ENCODE peak calls at places on chromosomes 1 and 21, in ten cellular contexts. T is cardiac muscle cell, W is progenitor cell of endocrine pancreas, K is uterus, R is type B pancreatic cell, P is foreskin fibroblast, A is endothelial cell, Y is GM23338, S is GM06990, Z is mesothelial cell of epicardium. U is an unnamed sample.
A peak's percentile ranks its signal among the peaks of the same experiment; 100 is the strongest.

GRCh38 chr1:225772323-225772768 is 5.3 kb upstream of the SRP9 start:
- DNase-seq in A (peak; percentile 88), T (peak; percentile 91), R (peak; percentile 83), P (peak; percentile 93), W (peak; percentile 81), K (peak; percentile 83), Z (peak; percentile 76), Y (peak; percentile 96), S (no peak), U (no peak)

GRCh38 chr1:24424990-24425389 is 9.4 kb downstream of the NIPAL3 start:
- DNase-seq in R (no peak), P (no peak), Z (no peak), K (no peak), T (no peak), A (no peak), S (no peak), Y (no peak), W (no peak), U (no peak)

GRCh38 chr1:162151900-162152829 is 82.7 kb downstream of the NOS1AP start:
- DNase-seq in A (no peak), T (no peak), S (peak; percentile 27), Z (no peak), P (peak; percentile 54), R (no peak), K (no peak), W (no peak), Y (no peak), U (no peak)

GRCh38 chr1:30381266-30381665 is 342.1 kb downstream of the MATN1 start:
- DNase-seq in T (no peak), Y (no peak), S (no peak), W (no peak), Z (no peak), P (no peak), R (no peak), K (no peak), A (no peak), U (no peak)

GRCh38 chr1:218454700-218455282 is 109.7 kb downstream of the TGFB2 start:
- DNase-seq in P (no peak), S (no peak), Y (no peak), A (no peak), R (no peak), Z (no peak), T (no peak), W (no peak), K (no peak), U (no peak)

GRCh38 chr1:238223067-238223640 is 332.4 kb upstream of the ZP4 start:
- DNase-seq in K (no peak), R (no peak), S (no peak), W (no peak), A (no peak), T (no peak), P (no peak), Y (no peak), Z (no peak), U (no peak)

GRCh38 chr1:155175927-155176371 is 2.3 kb downstream of the TRIM46 start:
- DNase-seq in S (no peak), K (peak; percentile 25), W (no peak), Z (no peak), T (no peak), R (no peak), P (no peak), Y (no peak), A (no peak), U (peak; percentile 77)

GRCh38 chr1:156677616-156678596 is 699 bp upstream of the NES start:
- DNase-seq in S (peak; percentile 56), W (no peak), Z (no peak), A (peak; percentile 66), R (no peak), Y (peak; percentile 93), K (peak; percentile 80), T (peak; percentile 89), P (peak; percentile 93), U (no peak)

GRCh38 chr21:45396620-45396995 is 8.4 kb upstream of the COL18A1 start:
- DNase-seq in W (no peak), P (no peak), T (no peak), K (no peak), Y (no peak), R (no peak), S (no peak), Z (no peak), A (no peak), U (peak; percentile 32)

GRCh38 chr1:25917996-25918395 is 11.8 kb upstream of the STMN1 start:
- DNase-seq in P (peak; percentile 25), T (peak; percentile 28), K (no peak), R (no peak), Z (no peak), W (no peak), A (peak; percentile 12), Y (no peak), S (no peak), U (no peak)

GRCh38 chr1:34983700-34984355 is 1.3 kb downstream of the TMEM35B start:
- DNase-seq in Y (no peak), P (no peak), R (no peak), K (no peak), S (no peak), W (no peak), A (no peak), T (peak; percentile 31), Z (no peak), U (no peak)

GRCh38 chr1:173708787-173709186 is 6.0 kb upstream of the KLHL20 start:
- DNase-seq in K (no peak), W (no peak), A (no peak), S (no peak), R (no peak), Z (no peak), P (no peak), T (no peak), Y (no peak), U (no peak)

GRCh38 chr1:246142320-246142893 is 364.7 kb downstream of the SMYD3 start:
- DNase-seq in Z (no peak), K (no peak), A (no peak), W (no peak), T (no peak), P (peak; percentile 89), S (no peak), R (no peak), Y (no peak), U (no peak)

GRCh38 chr1:108565081-108565480 is 5.2 kb downstream of the EEIG2 start:
- DNase-seq in Z (no peak), P (no peak), T (no peak), Y (no peak), A (no peak), K (no peak), S (no peak), R (no peak), W (no peak), U (no peak)
- TF ChIP-seq CTCF in Z (no peak), P (no peak), T (no peak), Y (no peak), A (no peak), K (no peak), S (no peak), R (no peak), W (no peak), U (no peak)

GRCh38 chr1:46543761-46544560 is 7.5 kb downstream of the KNCN start:
- DNase-seq in Y (peak; percentile 43), K (no peak), R (no peak), S (no peak), T (no peak), A (no peak), Z (no peak), P (no peak), W (no peak), U (no peak)

GRCh38 chr1:46543382-46543760 is 8.1 kb downstream of the KNCN start:
- DNase-seq in P (no peak), R (no peak), A (no peak), T (no peak), Z (no peak), Y (peak; percentile 46), W (no peak), S (no peak), K (no peak), U (no peak)

GRCh38 chr1:46545784-46546183 is 5.7 kb downstream of the KNCN start:
- DNase-seq in T (no peak), R (no peak), Z (no peak), Y (no peak), W (no peak), A (no peak), S (no peak), P (no peak), K (no peak), U (no peak)

GRCh38 chr1:46546210-46546609 is 5.2 kb downstream of the KNCN start:
- DNase-seq in K (no peak), Y (no peak), W (no peak), A (no peak), S (no peak), Z (no peak), T (no peak), P (no peak), R (no peak), U (no peak)

GRCh38 chr1:46544561-46545240 is 6.7 kb downstream of the KNCN start:
- DNase-seq in Y (peak; percentile 56), P (no peak), R (no peak), A (no peak), T (no peak), S (no peak), K (no peak), Z (no peak), W (no peak), U (peak; percentile 41)
- TF ChIP-seq CTCF in Y (peak; percentile 33), P (no peak), R (no peak), A (no peak), T (no peak), S (no peak), K (no peak), Z (no peak), W (no peak), U (peak; percentile 18)

GRCh38 chr1:209584186-209584776 is 767 bp downstream of the CAMK1G start:
- DNase-seq in S (no peak), A (no peak), P (no peak), Y (no peak), Z (no peak), T (no peak), R (no peak), W (no peak), K (no peak), U (no peak)

GRCh38 chr1:209587778-209588177 is 4.3 kb downstream of the CAMK1G start:
- DNase-seq in R (no peak), Z (no peak), S (no peak), A (no peak), T (no peak), P (no peak), K (no peak), Y (no peak), W (no peak), U (no peak)

GRCh38 chr1:209585197-209585596 is 1.7 kb downstream of the CAMK1G start:
- DNase-seq in P (no peak), Z (no peak), K (no peak), T (no peak), S (no peak), R (no peak), A (no peak), Y (no peak), W (no peak), U (no peak)

GRCh38 chr1:209585672-209586071 is 2.2 kb downstream of the CAMK1G start:
- DNase-seq in Z (peak; percentile 37), T (peak; percentile 80), P (peak; percentile 47), A (peak; percentile 45), R (no peak), W (peak; percentile 51), Y (peak; percentile 63), S (no peak), K (peak; percentile 20), U (no peak)

GRCh38 chr1:209586341-209586740 is 2.8 kb downstream of the CAMK1G start:
- DNase-seq in P (no peak), W (no peak), A (no peak), T (no peak), R (no peak), Z (no peak), K (no peak), S (no peak), Y (no peak), U (no peak)
- TF ChIP-seq CTCF in P (no peak), W (no peak), A (no peak), T (no peak), R (no peak), Z (no peak), K (no peak), S (no peak), Y (no peak), U (no peak)

GRCh38 chr1:208190784-208191183 is 53.4 kb downstream of the PLXNA2 start:
- DNase-seq in P (no peak), K (no peak), W (no peak), S (no peak), Z (no peak), T (no peak), A (no peak), R (no peak), Y (peak; percentile 39), U (no peak)
- TF ChIP-seq CTCF in P (no peak), K (no peak), W (no peak), S (no peak), Z (no peak), T (no peak), A (no peak), R (no peak), Y (peak; percentile 36), U (no peak)